ENCODE peak calls at places on chromosomes 2 and 18, in four cellular contexts. B, R, M and A are unnamed samples.

GRCh38 chr2:55048514-55048924 is 1.7 kb downstream of the RTN4 start:
- DNase-seq in M (peak; percentile 24), B (no peak), R (no peak), A (no peak)

GRCh38 chr2:7891312-7891711 is 790.5 kb upstream of the ID2 start:
- DNase-seq in R (peak; percentile 53), B (no peak), M (no peak), A (no peak)

GRCh38 chr18:79422783-79423165 is 27.0 kb downstream of the NFATC1 start:
- DNase-seq in R (no peak), M (no peak), B (no peak), A (no peak)

GRCh38 chr2:241582806-241583205 is 24.3 kb downstream of the BOK start:
- DNase-seq in M (no peak), B (no peak), R (no peak), A (no peak)

GRCh38 chr2:203061346-203061745 is 46.7 kb downstream of the NBEAL1 start:
- DNase-seq in R (peak; percentile 3), B (no peak), M (no peak), A (no peak)

GRCh38 chr18:61554117-61554776 is 221.0 kb downstream of the CDH20 start:
- DNase-seq in R (no peak), B (no peak), M (no peak), A (no peak)

GRCh38 chr2:42328148-42328833 is 32.7 kb downstream of the COX7A2L start:
- DNase-seq in R (no peak), B (no peak), M (no peak), A (no peak)

GRCh38 chr18:34971313-34971712 is 69.9 kb upstream of the MAPRE2 start:
- DNase-seq in M (no peak), B (no peak), R (no peak), A (no peak)

GRCh38 chr18:26480897-26481795 is 67.2 kb downstream of the KCTD1 start:
- DNase-seq in R (no peak), B (no peak), M (no peak), A (no peak)

GRCh38 chr18:80225685-80226084 is 21.6 kb downstream of the PARD6G start:
- DNase-seq in M (no peak), B (no peak), R (no peak), A (no peak)

GRCh38 chr2:120313695-120314615 is 32.0 kb upstream of the INHBB start:
- DNase-seq in R (no peak), B (no peak), M (no peak), A (no peak)

GRCh38 chr2:5076599-5076998 is 615.6 kb upstream of the SOX11 start:
- DNase-seq in B (no peak), M (no peak), R (no peak), A (no peak)
- H3K9me3 ChIP-seq in B (no peaks in the 10 kb centered on the region), M (no peaks in the 10 kb centered on the region), R (no peaks in the 10 kb centered on the region), A (no peaks in the 10 kb centered on the region)

GRCh38 chr18:24014062-24014985 is at the start of gene TTC39C:
- DNase-seq in R (no peak), M (peak; percentile 34), B (peak; percentile 67), A (no peak)
- TF ChIP-seq POLR2A in R (no peak), M (peak; percentile 27), B (no peak), A (no peak)

GRCh38 chr2:12222561-12222960 is 476.1 kb downstream of the LPIN1 start:
- DNase-seq in M (no peak), B (no peak), R (no peak), A (no peak)

GRCh38 chr2:12221583-12221982 is 475.2 kb downstream of the LPIN1 start:
- DNase-seq in M (no peak), R (no peak), B (no peak), A (no peak)

GRCh38 chr2:12219761-12220160 is 473.3 kb downstream of the LPIN1 start:
- DNase-seq in R (no peak), M (no peak), B (no peak), A (no peak)

GRCh38 chr2:12226653-12227052 is 480.2 kb downstream of the LPIN1 start:
- DNase-seq in B (no peak), M (no peak), R (no peak), A (no peak)

GRCh38 chr2:12223732-12224131 is 477.3 kb downstream of the LPIN1 start:
- DNase-seq in R (no peak), M (no peak), B (no peak), A (no peak)
- H3K9me3 ChIP-seq in R (peaks cover 17% of the 10 kb centered on the region), M (no peaks in the 10 kb centered on the region), B (peaks cover 17% of the 10 kb centered on the region), A (no peaks in the 10 kb centered on the region)

GRCh38 chr2:145836986-145837385 is 1317.1 kb upstream of the ZEB2 start:
- DNase-seq in M (no peak), R (no peak), B (no peak), A (no peak)

GRCh38 chr2:145829931-145830330 is 1310.0 kb upstream of the ZEB2 start:
- DNase-seq in R (no peak), M (no peak), B (no peak), A (no peak)

GRCh38 chr2:145827235-145827634 is 1307.3 kb upstream of the ZEB2 start:
- DNase-seq in M (no peak), R (no peak), B (no peak), A (no peak)

GRCh38 chr2:145835665-145836064 is 1315.7 kb upstream of the ZEB2 start:
- DNase-seq in M (no peak), R (no peak), B (no peak), A (no peak)

DNA sequence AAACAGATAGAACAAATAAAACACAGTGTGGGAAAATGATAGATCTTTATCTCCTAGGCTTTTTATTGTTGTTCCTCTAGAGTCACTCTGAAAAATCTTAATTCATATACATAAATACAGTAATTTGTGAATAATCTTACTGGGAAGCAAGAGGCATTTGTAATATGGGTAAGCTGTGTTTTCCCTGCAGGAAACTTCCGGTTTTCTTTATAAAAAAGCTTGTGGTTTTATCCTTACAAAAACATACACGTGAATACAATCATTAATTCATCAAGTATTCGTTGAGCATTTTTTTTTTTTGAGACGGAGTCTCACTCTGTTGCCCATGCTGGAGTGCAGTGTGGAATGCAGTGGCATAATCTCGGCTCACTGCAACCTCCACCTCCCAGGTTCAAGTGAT is 1312.8 kb upstream of the ZEB2 start:
- DNase-seq in M (no peak), R (no peak), B (no peak), A (no peak)
- TF ChIP-seq POLR2A in M (no peak), R (no peak), B (no peak), A (no peak)

GRCh38 chr2:1162246-1162645 is 211.6 kb downstream of the SNTG2 start:
- DNase-seq in M (no peak), R (no peak), B (no peak), A (peak; percentile 78)
- H3K9me3 ChIP-seq in M (no peaks in the 10 kb centered on the region), R (peaks cover 15% of the 10 kb centered on the region), B (peaks cover 14% of the 10 kb centered on the region), A (no peaks in the 10 kb centered on the region)

DNA sequence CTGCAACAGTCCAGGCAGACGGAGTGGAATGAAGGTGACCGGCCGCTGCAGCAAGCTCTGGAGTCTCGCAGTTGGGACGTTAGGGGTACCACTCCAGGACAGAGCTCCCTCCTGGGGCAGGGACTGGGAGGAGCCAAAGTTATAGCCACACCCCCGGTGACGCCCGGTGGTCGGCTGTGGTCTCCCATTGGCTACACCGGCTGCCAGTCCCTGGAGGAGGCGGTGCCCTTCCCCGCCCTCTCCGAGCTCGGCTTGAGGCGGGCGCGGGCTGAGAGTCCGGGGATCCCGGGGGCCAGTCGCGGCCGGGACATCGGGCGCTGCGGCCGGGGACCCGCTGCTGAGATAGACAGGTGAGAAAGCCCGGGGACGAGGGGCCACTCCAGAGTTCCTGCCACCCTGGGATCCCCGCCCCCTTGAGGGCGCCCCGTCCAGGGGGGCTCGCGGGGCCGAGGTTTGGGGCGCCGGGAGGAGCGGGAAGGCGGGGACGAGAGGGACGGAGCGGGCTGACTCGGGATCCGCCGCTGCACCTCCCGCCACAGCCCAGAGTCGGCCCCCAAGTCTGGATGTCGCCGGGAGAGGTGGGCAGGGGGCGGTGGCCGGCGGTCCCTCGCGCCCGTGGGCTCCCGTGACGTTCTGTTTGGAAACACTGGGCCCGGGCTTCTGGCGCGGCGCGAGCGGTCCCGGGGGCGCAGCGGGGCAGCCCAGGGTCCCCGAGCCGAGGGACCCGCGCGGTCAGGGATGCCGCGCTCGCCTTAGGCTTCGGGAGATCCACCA is at the start of gene PLEKHH2:
- DNase-seq in M (peak; percentile 90), R (peak; percentile 77), B (peak; percentile 91), A (peak; percentile 96)
- TF ChIP-seq POLR2A in M (peak; percentile 94), R (no peak), B (no peak), A (peak; percentile 80)

GRCh38 chr2:13560322-13560721 is 843.6 kb downstream of the TRIB2 start:
- DNase-seq in B (no peak), R (no peak), M (no peak), A (no peak)
- H3K9me3 ChIP-seq in B (no peaks in the 10 kb centered on the region), R (peaks cover 4% of the 10 kb centered on the region), M (no peaks in the 10 kb centered on the region), A (no peaks in the 10 kb centered on the region)

DNA sequence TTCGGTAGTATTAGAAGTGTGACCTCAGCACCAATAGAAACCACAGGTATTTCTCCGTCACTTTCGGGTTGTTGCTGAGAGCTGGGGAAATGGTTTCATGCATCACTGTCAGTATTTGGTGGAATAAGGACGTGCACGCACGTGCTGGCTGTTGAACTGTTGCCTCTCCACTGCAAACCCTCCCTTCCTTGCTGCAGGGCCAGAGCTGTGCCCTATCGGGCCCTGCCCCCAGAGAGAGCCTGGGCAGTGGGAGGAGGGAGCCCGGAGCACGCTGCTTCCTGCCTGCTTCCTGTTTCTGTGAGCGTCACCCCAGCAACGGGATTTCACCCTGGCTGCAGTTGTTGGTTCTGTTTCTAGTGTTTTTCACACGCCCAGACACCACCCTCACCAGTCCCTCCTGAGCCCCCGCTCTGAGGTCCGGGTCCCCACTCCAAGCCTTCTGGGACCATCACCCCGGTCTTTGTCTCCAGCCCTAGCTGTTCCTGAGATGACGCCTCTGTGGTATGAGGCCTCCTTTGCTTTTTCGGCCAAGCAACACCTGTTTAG is 47.4 kb downstream of the LRRFIP1 start:
- DNase-seq in R (no peak), B (peak; percentile 84), M (peak; percentile 75), A (no peak)
- TF ChIP-seq POLR2A in R (no peak), B (no peak), M (peak; percentile 15), A (no peak)